ENCODE peak calls at places on chromosome 10, in eight cellular contexts. One of them, this sample, is unnamed.

GRCh38 chr10:49143249-49143648 is 9.4 kb upstream of the FAM170B start:
- DNase-seq in activated T-helper 1 cell treated with Interleukin-2 at 50 U/mL for 16 hours: no peak
- DNase-seq in hypothalamus: no peak
- DNase-seq in OCI-LY7: peak; percentile 71
- DNase-seq in head of caudate nucleus: no peak
- DNase-seq in stimulated activated CD4-positive, alpha-beta T cell treated with anti-CD3 and anti-CD28 coated beads, TNF-alpha, amount 100 ng/mL, for 24 hours: no peak
- DNase-seq in midbrain: no peak
- DNase-seq in fibroblast of the aortic adventitia: no peak
- DNase-seq in this sample: no peak

GRCh38 chr10:116669080-116669479 is 48.3 kb downstream of the PNLIPRP2 start:
- DNase-seq in activated T-helper 1 cell treated with Interleukin-2 at 50 U/mL for 16 hours: no peak
- DNase-seq in hypothalamus: no peak
- DNase-seq in OCI-LY7: no peak
- DNase-seq in head of caudate nucleus: no peak
- DNase-seq in stimulated activated CD4-positive, alpha-beta T cell treated with anti-CD3 and anti-CD28 coated beads, TNF-alpha, amount 100 ng/mL, for 24 hours: no peak
- DNase-seq in midbrain: no peak
- DNase-seq in fibroblast of the aortic adventitia: no peak
- DNase-seq in this sample: no peak

GRCh38 chr10:43209064-43209455 is 57.8 kb downstream of the RASGEF1A start:
- DNase-seq in activated T-helper 1 cell treated with Interleukin-2 at 50 U/mL for 16 hours: no peak
- DNase-seq in hypothalamus: no peak
- DNase-seq in OCI-LY7: no peak
- DNase-seq in head of caudate nucleus: no peak
- DNase-seq in stimulated activated CD4-positive, alpha-beta T cell treated with anti-CD3 and anti-CD28 coated beads, TNF-alpha, amount 100 ng/mL, for 24 hours: no peak
- DNase-seq in midbrain: no peak
- DNase-seq in fibroblast of the aortic adventitia: no peak
- DNase-seq in this sample: no peak

GRCh38 chr10:2933041-2933440 is 134.3 kb upstream of the PFKP start:
- DNase-seq in activated T-helper 1 cell treated with Interleukin-2 at 50 U/mL for 16 hours: no peak
- DNase-seq in hypothalamus: no peak
- DNase-seq in OCI-LY7: no peak
- DNase-seq in head of caudate nucleus: peak; percentile 29
- DNase-seq in stimulated activated CD4-positive, alpha-beta T cell treated with anti-CD3 and anti-CD28 coated beads, TNF-alpha, amount 100 ng/mL, for 24 hours: no peak
- DNase-seq in midbrain: no peak
- DNase-seq in fibroblast of the aortic adventitia: no peak
- DNase-seq in this sample: no peak

GRCh38 chr10:114754445-114755320 is 66.9 kb upstream of the FHIP2A start:
- DNase-seq in activated T-helper 1 cell treated with Interleukin-2 at 50 U/mL for 16 hours: no peak
- DNase-seq in hypothalamus: no peak
- DNase-seq in OCI-LY7: no peak
- DNase-seq in head of caudate nucleus: no peak
- DNase-seq in stimulated activated CD4-positive, alpha-beta T cell treated with anti-CD3 and anti-CD28 coated beads, TNF-alpha, amount 100 ng/mL, for 24 hours: no peak
- DNase-seq in midbrain: no peak
- DNase-seq in fibroblast of the aortic adventitia: peak; percentile 58
- DNase-seq in this sample: peak; percentile 94

GRCh38 chr10:89029785-89030437 is 39.3 kb downstream of the FAS start:
- DNase-seq in activated T-helper 1 cell treated with Interleukin-2 at 50 U/mL for 16 hours: peak; percentile 38
- DNase-seq in hypothalamus: peak; percentile 51
- DNase-seq in OCI-LY7: peak; percentile 77
- DNase-seq in head of caudate nucleus: peak; percentile 89
- DNase-seq in stimulated activated CD4-positive, alpha-beta T cell treated with anti-CD3 and anti-CD28 coated beads, TNF-alpha, amount 100 ng/mL, for 24 hours: peak; percentile 62
- DNase-seq in midbrain: peak; percentile 83
- DNase-seq in fibroblast of the aortic adventitia: peak; percentile 90
- DNase-seq in this sample: peak; percentile 81

GRCh38 chr10:90289037-90289436 is 568.8 kb downstream of the HTR7 start:
- DNase-seq in activated T-helper 1 cell treated with Interleukin-2 at 50 U/mL for 16 hours: no peak
- DNase-seq in hypothalamus: no peak
- DNase-seq in OCI-LY7: no peak
- DNase-seq in head of caudate nucleus: no peak
- DNase-seq in stimulated activated CD4-positive, alpha-beta T cell treated with anti-CD3 and anti-CD28 coated beads, TNF-alpha, amount 100 ng/mL, for 24 hours: no peak
- DNase-seq in midbrain: no peak
- DNase-seq in fibroblast of the aortic adventitia: peak; percentile 36
- DNase-seq in this sample: peak; percentile 44

GRCh38 chr10:86254526-86255174 is 111.9 kb downstream of the GRID1 start:
- DNase-seq in activated T-helper 1 cell treated with Interleukin-2 at 50 U/mL for 16 hours: no peak
- DNase-seq in hypothalamus: no peak
- DNase-seq in OCI-LY7: no peak
- DNase-seq in head of caudate nucleus: peak; percentile 68
- DNase-seq in stimulated activated CD4-positive, alpha-beta T cell treated with anti-CD3 and anti-CD28 coated beads, TNF-alpha, amount 100 ng/mL, for 24 hours: no peak
- DNase-seq in midbrain: no peak
- DNase-seq in fibroblast of the aortic adventitia: no peak
- DNase-seq in this sample: no peak